ENCODE peak calls at places on chromosomes 1 and 21, in four cellular contexts. I is aorta, Z is hepatocyte, J is mesendoderm. G is an unnamed sample.

GRCh38 chr1:28450561-28450960 is 55.3 kb upstream of the RCC1 start:
- DNase-seq in I (no peak), J (no peak), Z (no peak), G (no peak)

GRCh38 chr21:37763298-37763697 is 153.0 kb downstream of the KCNJ6 start:
- DNase-seq in J (no peak), I (no peak), Z (no peak), G (no peak)

GRCh38 chr1:1989759-1990158 is 13.8 kb downstream of the CFAP74 start:
- DNase-seq in Z (no peak), J (no peak), I (no peak), G (peak; percentile 37)

GRCh38 chr1:86926886-86927285 is 12.5 kb downstream of the HS2ST1 start:
- DNase-seq in I (no peak), J (no peak), Z (no peak), G (no peak)

GRCh38 chr1:116886532-116886931 is 23.2 kb upstream of the PTGFRN start:
- DNase-seq in Z (peak; percentile 32), J (peak; percentile 62), I (no peak), G (no peak)

GRCh38 chr1:59695301-59695700 is 119.4 kb upstream of the HOOK1 start:
- DNase-seq in J (no peak), I (no peak), Z (no peak), G (no peak)

GRCh38 chr21:33078907-33079582 is 9.1 kb downstream of the OLIG1 start:
- DNase-seq in I (no peak), Z (peak; percentile 62), J (peak; percentile 49), G (no peak)

GRCh38 chr21:45552696-45553391 is 10.6 kb upstream of the SLC19A1 start:
- DNase-seq in J (no peak), I (peak; percentile 76), Z (no peak), G (no peak)

GRCh38 chr1:45410850-45411509 is 70.7 kb upstream of the MUTYH start:
- DNase-seq in I (no peak), J (no peak), Z (no peak), G (no peak)

GRCh38 chr1:228794173-228794572 is 58.9 kb downstream of the RHOU start:
- DNase-seq in I (no peak), J (no peak), Z (no peak), G (no peak)

GRCh38 chr1:162632234-162632666 is at the start of gene DDR2:
- DNase-seq in J (peak; percentile 77), Z (peak; percentile 80), I (peak; percentile 77), G (peak; percentile 41)

GRCh38 chr1:3858231-3858981 is 1.1 kb downstream of the DFFB start:
- DNase-seq in Z (peak; percentile 40), J (peak; percentile 34), I (no peak), G (no peak)
- H3K27ac ChIP-seq in Z (no peak overlapping the region), J (no peak overlapping the region), I (no peak overlapping the region), G (no peak overlapping the region)

GRCh38 chr1:205285391-205286101 is 36.0 kb downstream of the NUAK2 start:
- DNase-seq in I (no peak), Z (no peak), J (no peak), G (no peak)
- H3K27ac ChIP-seq in I (no peak overlapping the region), Z (peak overlapping the region; percentile 64), J (peak overlapping the region; percentile 81), G (peak overlapping the region; percentile 25)

GRCh38 chr1:202153284-202153683 is 7.1 kb downstream of the PTPN7 start:
- DNase-seq in J (no peak), I (no peak), Z (no peak), G (no peak)

GRCh38 chr1:202154148-202154765 is 6.1 kb downstream of the PTPN7 start:
- DNase-seq in J (no peak), I (no peak), Z (no peak), G (no peak)

GRCh38 chr1:202155478-202156021 is 4.9 kb downstream of the PTPN7 start:
- DNase-seq in Z (peak; percentile 47), I (peak; percentile 87), J (no peak), G (no peak)

GRCh38 chr1:202156590-202156989 is 3.8 kb downstream of the PTPN7 start:
- DNase-seq in J (no peak), Z (no peak), I (no peak), G (no peak)

GRCh38 chr1:202154766-202155477 is 5.5 kb downstream of the PTPN7 start:
- DNase-seq in J (peak; percentile 94), Z (peak; percentile 82), I (no peak), G (no peak)
- H3K27ac ChIP-seq in J (no peak overlapping the region), Z (no peak overlapping the region), I (no peak overlapping the region), G (no peak overlapping the region)

GRCh38 chr21:43304621-43305335 is 122.2 kb downstream of the SIK1 start:
- DNase-seq in J (no peak), I (peak; percentile 67), Z (no peak), G (no peak)
- H3K27ac ChIP-seq in J (no peak overlapping the region), I (no peak overlapping the region), Z (no peak overlapping the region), G (no peak overlapping the region)

GRCh38 chr1:221334082-221334481 is 407.8 kb downstream of the DUSP10 start:
- DNase-seq in J (no peak), Z (no peak), I (no peak), G (no peak)
- H3K27ac ChIP-seq in J (no peak overlapping the region), Z (no peak overlapping the region), I (peak overlapping the region; percentile 36), G (no peak overlapping the region)

GRCh38 chr1:25651036-25651640 is 34.5 kb downstream of the MAN1C1 start:
- DNase-seq in Z (no peak), I (no peak), J (no peak), G (no peak)

GRCh38 chr1:25654109-25654660 is 37.6 kb downstream of the MAN1C1 start:
- DNase-seq in Z (no peak), J (no peak), I (no peak), G (no peak)

GRCh38 chr1:25653558-25653957 is 37.0 kb downstream of the MAN1C1 start:
- DNase-seq in J (no peak), Z (no peak), I (no peak), G (no peak)

GRCh38 chr1:25650219-25650576 is 33.6 kb downstream of the MAN1C1 start:
- DNase-seq in I (no peak), J (no peak), Z (no peak), G (no peak)

DNA sequence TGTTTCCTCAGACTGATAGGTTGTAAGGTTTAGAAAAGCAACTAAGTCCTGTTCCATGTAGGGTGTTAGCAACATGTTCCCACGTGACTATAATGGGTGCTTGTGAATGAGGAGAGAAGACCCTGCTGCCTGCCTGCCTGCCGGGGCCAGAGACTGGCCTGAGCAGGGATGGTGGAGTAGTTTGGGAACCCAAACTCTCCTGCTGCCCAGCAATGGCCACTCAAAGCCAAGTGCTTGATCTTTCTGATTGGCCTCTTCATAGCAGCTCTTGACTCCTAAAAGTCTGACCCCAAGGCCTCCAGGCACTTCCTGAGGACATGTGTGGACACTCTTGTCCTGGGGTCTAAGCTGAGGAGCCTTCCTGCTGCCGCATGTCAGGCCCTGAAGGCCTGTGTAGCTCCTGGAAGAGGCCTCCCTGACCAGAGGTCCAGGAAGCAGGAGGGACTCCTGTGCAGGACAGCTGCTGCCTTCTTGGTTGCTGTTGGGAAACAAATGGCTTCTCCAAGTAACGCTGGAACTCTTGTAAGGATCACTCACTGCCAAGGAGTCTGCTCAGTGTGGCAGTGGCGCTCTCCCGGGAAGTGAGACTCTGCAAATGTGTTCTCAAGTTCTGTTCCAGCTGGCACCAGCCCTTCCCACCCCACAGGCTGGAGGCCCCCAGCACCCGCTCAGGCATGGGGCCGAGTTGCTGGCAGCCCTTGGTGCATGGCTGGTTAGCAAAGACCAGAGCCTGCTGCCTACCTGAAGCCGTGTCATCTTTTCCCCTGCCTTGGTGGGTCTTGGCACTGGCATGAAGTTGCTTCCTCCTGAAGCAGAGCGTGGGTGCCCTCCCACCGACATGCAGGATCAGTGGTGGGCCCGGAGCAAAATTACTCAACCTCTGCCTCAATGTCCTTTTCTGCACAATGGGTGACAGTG is 35.5 kb downstream of the MAN1C1 start:
- DNase-seq in J (no peak), I (no peak), Z (no peak), G (no peak)
- H3K27ac ChIP-seq in J (no peak overlapping the region), I (peak overlapping the region; percentile 49), Z (no peak overlapping the region), G (no peak overlapping the region)

GRCh38 chr1:171258943-171259342 is 10.6 kb downstream of the FMO1 start:
- DNase-seq in I (no peak), J (no peak), Z (no peak), G (no peak)
- H3K27ac ChIP-seq in I (no peak overlapping the region), J (no peak overlapping the region), Z (peak overlapping the region; percentile 83), G (no peak overlapping the region)

GRCh38 chr1:171221665-171222591 is 26.4 kb upstream of the FMO1 start:
- DNase-seq in J (peak; percentile 34), Z (no peak), I (no peak), G (no peak)
- H3K27ac ChIP-seq in J (no peak overlapping the region), Z (peak overlapping the region; percentile 76), I (peak overlapping the region; percentile 96), G (peak overlapping the region; percentile 85)

DNA sequence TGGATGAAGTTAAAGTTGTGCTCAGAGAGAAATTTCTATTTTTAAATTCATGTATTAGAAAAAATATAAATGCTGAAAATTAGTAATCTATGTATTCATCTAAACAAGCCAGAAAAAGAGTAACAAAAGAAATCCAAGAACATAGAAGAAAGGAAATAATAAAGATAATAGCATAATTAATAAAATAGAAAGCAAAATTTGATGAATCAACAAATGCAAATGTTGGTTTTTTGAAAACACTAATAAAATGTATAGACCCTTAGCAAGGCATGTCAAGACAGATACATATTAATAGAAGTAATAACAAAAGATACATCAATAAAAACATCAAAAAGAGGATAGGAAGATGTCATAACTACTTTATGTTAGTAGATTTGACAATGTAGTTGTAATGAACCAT is 18.0 kb downstream of the F13B start:
- DNase-seq in J (no peak), I (no peak), Z (no peak), G (no peak)
- H3K27ac ChIP-seq in J (no peak overlapping the region), I (no peak overlapping the region), Z (no peak overlapping the region), G (no peak overlapping the region)